ENCODE peak calls at places on chromosome 2, in nine cellular contexts. A is AG10803, O is thoracic aorta, N is HCEC 1CT, B is NCI-H1436, V is cardiac muscle cell, P is SW480, T is H7, U is fibroblast of lung. H is an unnamed sample.

GRCh38 chr2:228613133-228613532 is 431.6 kb upstream of the SPHKAP start:
- DNase-seq in A (peak; percentile 75), O (no peak), N (peak; percentile 100), B (no peak), V (no peak), P (no peak), T (no peak), U (peak; percentile 98), H (no peak)

GRCh38 chr2:128316777-128317185 is 1.9 kb downstream of the HS6ST1 start:
- DNase-seq in A (no peak), O (no peak), N (no peak), B (no peak), V (no peak), P (no peak), T (no peak), U (no peak), H (no peak)

GRCh38 chr2:122643725-122644329 is 888.4 kb downstream of the TSN start:
- DNase-seq in A (peak; percentile 76), O (no peak), N (peak; percentile 77), B (peak; percentile 89), V (no peak), P (peak; percentile 53), T (no peak), U (peak; percentile 45), H (peak; percentile 60)

GRCh38 chr2:231396058-231396821 is 730 bp downstream of the B3GNT7 start:
- DNase-seq in A (no peak), O (no peak), N (no peak), B (no peak), V (no peak), P (no peak), T (peak; percentile 88), U (no peak), H (no peak)

GRCh38 chr2:43065036-43065435 is 161.4 kb downstream of the ZFP36L2 start:
- DNase-seq in A (no peak), O (no peak), N (no peak), B (no peak), V (no peak), P (no peak), T (no peak), U (no peak), H (no peak)

GRCh38 chr2:234298916-234299315 is 198.0 kb downstream of the ARL4C start:
- DNase-seq in A (no peak), O (no peak), N (no peak), B (no peak), V (no peak), P (no peak), T (no peak), U (no peak), H (no peak)

GRCh38 chr2:156476516-156477206 is 40.5 kb downstream of the GPD2 start:
- DNase-seq in A (peak; percentile 82), O (no peak), N (peak; percentile 75), B (no peak), V (no peak), P (no peak), T (no peak), U (peak; percentile 36), H (no peak)

GRCh38 chr2:196441527-196441926 is 198.0 kb upstream of the CCDC150 start:
- DNase-seq in A (no peak), O (no peak), N (no peak), B (no peak), V (no peak), P (no peak), T (no peak), U (no peak), H (no peak)

H was measured in epithelial cell of prostate.